ENCODE peak calls at places on chromosomes 16 and 17, in ten cellular contexts. One of them, this sample, is unnamed.

GRCh38 chr17:39246274-39246673 is 20.5 kb upstream of the STAC2 start:
- DNase-seq in uterus: no peak
- DNase-seq in WTC11: no peak
- DNase-seq in stimulated activated CD4-positive, alpha-beta T cell treated with anti-CD3 and anti-CD28 coated beads, Interleukin-1b, Interleukin-23, amount 100 ng/mL, for 4 hours: no peak
- DNase-seq in stimulated activated CD8-positive, alpha-beta memory T cell treated with anti-CD3 and anti-CD28 coated beads, Interleukin-7, amount 100 ng/mL, for 1 hour: no peak
- DNase-seq in stimulated activated naive CD4-positive, alpha-beta T cell: no peak
- DNase-seq in NCI-H460: no peak
- DNase-seq in M059J: no peak
- DNase-seq in activated effector memory CD4-positive, alpha-beta T cell treated with Interleukin-2 at 50 U/mL for 16 hours: no peak
- DNase-seq in psoas muscle: no peak
- DNase-seq in this sample: no peak

GRCh38 chr16:49588729-49589384 is 215.3 kb downstream of the C16orf78 start:
- DNase-seq in stimulated activated naive CD4-positive, alpha-beta T cell: no peak
- DNase-seq in uterus: no peak
- DNase-seq in NCI-H460: no peak
- DNase-seq in psoas muscle: no peak
- DNase-seq in stimulated activated CD8-positive, alpha-beta memory T cell treated with anti-CD3 and anti-CD28 coated beads, Interleukin-7, amount 100 ng/mL, for 1 hour: no peak
- DNase-seq in stimulated activated CD4-positive, alpha-beta T cell treated with anti-CD3 and anti-CD28 coated beads, Interleukin-1b, Interleukin-23, amount 100 ng/mL, for 4 hours: no peak
- DNase-seq in activated effector memory CD4-positive, alpha-beta T cell treated with Interleukin-2 at 50 U/mL for 16 hours: no peak
- DNase-seq in M059J: peak
- DNase-seq in WTC11: peak
- DNase-seq in this sample: no peak

GRCh38 chr17:27323538-27324212 is 29.8 kb downstream of the WSB1 start:
- DNase-seq in M059J: peak
- DNase-seq in activated effector memory CD4-positive, alpha-beta T cell treated with Interleukin-2 at 50 U/mL for 16 hours: no peak
- DNase-seq in stimulated activated naive CD4-positive, alpha-beta T cell: no peak
- DNase-seq in uterus: peak
- DNase-seq in stimulated activated CD4-positive, alpha-beta T cell treated with anti-CD3 and anti-CD28 coated beads, Interleukin-1b, Interleukin-23, amount 100 ng/mL, for 4 hours: no peak
- DNase-seq in NCI-H460: peak
- DNase-seq in psoas muscle: peak
- DNase-seq in stimulated activated CD8-positive, alpha-beta memory T cell treated with anti-CD3 and anti-CD28 coated beads, Interleukin-7, amount 100 ng/mL, for 1 hour: no peak
- DNase-seq in WTC11: no peak
- DNase-seq in this sample: no peak

GRCh38 chr17:76036497-76037380 is 9.6 kb upstream of the EVPL start:
- DNase-seq in M059J: no peak
- DNase-seq in stimulated activated naive CD4-positive, alpha-beta T cell: no peak
- DNase-seq in stimulated activated CD8-positive, alpha-beta memory T cell treated with anti-CD3 and anti-CD28 coated beads, Interleukin-7, amount 100 ng/mL, for 1 hour: no peak
- DNase-seq in NCI-H460: no peak
- DNase-seq in WTC11: no peak
- DNase-seq in psoas muscle: no peak
- DNase-seq in stimulated activated CD4-positive, alpha-beta T cell treated with anti-CD3 and anti-CD28 coated beads, Interleukin-1b, Interleukin-23, amount 100 ng/mL, for 4 hours: no peak
- DNase-seq in activated effector memory CD4-positive, alpha-beta T cell treated with Interleukin-2 at 50 U/mL for 16 hours: no peak
- DNase-seq in uterus: peak
- DNase-seq in this sample: no peak

GRCh38 chr16:4140652-4141051 is 24.4 kb upstream of the ADCY9 start:
- DNase-seq in stimulated activated CD4-positive, alpha-beta T cell treated with anti-CD3 and anti-CD28 coated beads, Interleukin-1b, Interleukin-23, amount 100 ng/mL, for 4 hours: no peak
- DNase-seq in WTC11: no peak
- DNase-seq in stimulated activated CD8-positive, alpha-beta memory T cell treated with anti-CD3 and anti-CD28 coated beads, Interleukin-7, amount 100 ng/mL, for 1 hour: no peak
- DNase-seq in uterus: no peak
- DNase-seq in psoas muscle: no peak
- DNase-seq in NCI-H460: no peak
- DNase-seq in stimulated activated naive CD4-positive, alpha-beta T cell: no peak
- DNase-seq in activated effector memory CD4-positive, alpha-beta T cell treated with Interleukin-2 at 50 U/mL for 16 hours: no peak
- DNase-seq in M059J: peak
- DNase-seq in this sample: no peak

GRCh38 chr17:27430882-27431491 is 25.3 kb upstream of the KSR1 start:
- DNase-seq in NCI-H460: peak
- DNase-seq in psoas muscle: no peak
- DNase-seq in stimulated activated naive CD4-positive, alpha-beta T cell: no peak
- DNase-seq in M059J: peak
- DNase-seq in stimulated activated CD4-positive, alpha-beta T cell treated with anti-CD3 and anti-CD28 coated beads, Interleukin-1b, Interleukin-23, amount 100 ng/mL, for 4 hours: no peak
- DNase-seq in uterus: no peak
- DNase-seq in activated effector memory CD4-positive, alpha-beta T cell treated with Interleukin-2 at 50 U/mL for 16 hours: no peak
- DNase-seq in stimulated activated CD8-positive, alpha-beta memory T cell treated with anti-CD3 and anti-CD28 coated beads, Interleukin-7, amount 100 ng/mL, for 1 hour: no peak
- DNase-seq in WTC11: peak
- DNase-seq in this sample: no peak

GRCh38 chr17:41801374-41802062 is 10.2 kb downstream of the P3H4 start:
- DNase-seq in psoas muscle: peak
- DNase-seq in WTC11: peak
- DNase-seq in NCI-H460: peak
- DNase-seq in uterus: peak
- DNase-seq in stimulated activated CD4-positive, alpha-beta T cell treated with anti-CD3 and anti-CD28 coated beads, Interleukin-1b, Interleukin-23, amount 100 ng/mL, for 4 hours: peak
- DNase-seq in stimulated activated CD8-positive, alpha-beta memory T cell treated with anti-CD3 and anti-CD28 coated beads, Interleukin-7, amount 100 ng/mL, for 1 hour: peak
- DNase-seq in stimulated activated naive CD4-positive, alpha-beta T cell: peak
- DNase-seq in M059J: peak
- DNase-seq in activated effector memory CD4-positive, alpha-beta T cell treated with Interleukin-2 at 50 U/mL for 16 hours: peak
- DNase-seq in this sample: peak

GRCh38 chr17:6381526-6382135 is 53.3 kb downstream of the AIPL1 start:
- DNase-seq in stimulated activated CD4-positive, alpha-beta T cell treated with anti-CD3 and anti-CD28 coated beads, Interleukin-1b, Interleukin-23, amount 100 ng/mL, for 4 hours: no peak
- DNase-seq in activated effector memory CD4-positive, alpha-beta T cell treated with Interleukin-2 at 50 U/mL for 16 hours: no peak
- DNase-seq in stimulated activated CD8-positive, alpha-beta memory T cell treated with anti-CD3 and anti-CD28 coated beads, Interleukin-7, amount 100 ng/mL, for 1 hour: no peak
- DNase-seq in stimulated activated naive CD4-positive, alpha-beta T cell: no peak
- DNase-seq in M059J: peak
- DNase-seq in NCI-H460: no peak
- DNase-seq in WTC11: no peak
- DNase-seq in psoas muscle: no peak
- DNase-seq in uterus: no peak
- DNase-seq in this sample: no peak

GRCh38 chr17:78986048-78986648 is 6.4 kb upstream of the LGALS3BP start:
- DNase-seq in activated effector memory CD4-positive, alpha-beta T cell treated with Interleukin-2 at 50 U/mL for 16 hours: no peak
- DNase-seq in NCI-H460: peak
- DNase-seq in stimulated activated naive CD4-positive, alpha-beta T cell: no peak
- DNase-seq in stimulated activated CD4-positive, alpha-beta T cell treated with anti-CD3 and anti-CD28 coated beads, Interleukin-1b, Interleukin-23, amount 100 ng/mL, for 4 hours: no peak
- DNase-seq in WTC11: no peak
- DNase-seq in uterus: no peak
- DNase-seq in stimulated activated CD8-positive, alpha-beta memory T cell treated with anti-CD3 and anti-CD28 coated beads, Interleukin-7, amount 100 ng/mL, for 1 hour: no peak
- DNase-seq in psoas muscle: peak
- DNase-seq in M059J: peak
- DNase-seq in this sample: no peak

GRCh38 chr16:69922200-69922599 is 28.9 kb upstream of the CLEC18A start:
- DNase-seq in NCI-H460: no peak
- DNase-seq in stimulated activated CD8-positive, alpha-beta memory T cell treated with anti-CD3 and anti-CD28 coated beads, Interleukin-7, amount 100 ng/mL, for 1 hour: no peak
- DNase-seq in stimulated activated CD4-positive, alpha-beta T cell treated with anti-CD3 and anti-CD28 coated beads, Interleukin-1b, Interleukin-23, amount 100 ng/mL, for 4 hours: no peak
- DNase-seq in activated effector memory CD4-positive, alpha-beta T cell treated with Interleukin-2 at 50 U/mL for 16 hours: no peak
- DNase-seq in M059J: no peak
- DNase-seq in psoas muscle: no peak
- DNase-seq in uterus: no peak
- DNase-seq in WTC11: no peak
- DNase-seq in stimulated activated naive CD4-positive, alpha-beta T cell: no peak
- DNase-seq in this sample: no peak